ENCODE peak calls at places on chromosomes 5 and 9, in ten cellular contexts. Y, G, W, S, D, A, C, R, T and K are unnamed samples.

GRCh38 chr5:34639852-34640626 is 16.1 kb upstream of the RAI14 start:
- DNase-seq in S (peak; percentile 16), W (no peak), R (no peak), D (no peak), T (no peak), Y (peak; percentile 28), A (peak; percentile 35), C (no peak), G (no peak), K (no peak)

GRCh38 chr9:687034-687785 is 154.3 kb upstream of the DMRT1 start:
- DNase-seq in A (no peak), G (no peak), C (no peak), Y (no peak), D (no peak), S (no peak), T (no peak), W (no peak), R (no peak), K (no peak)

GRCh38 chr9:98218562-98219363 is 26.3 kb upstream of the CORO2A start:
- DNase-seq in T (peak; percentile 57), R (no peak), D (no peak), A (no peak), W (no peak), G (no peak), Y (peak; percentile 14), S (no peak), C (no peak), K (no peak)

GRCh38 chr9:114282507-114282906 is 40.4 kb upstream of the ORM1 start:
- DNase-seq in D (no peak), A (no peak), S (no peak), T (no peak), C (no peak), R (no peak), W (no peak), Y (no peak), G (no peak), K (no peak)

GRCh38 chr5:159097461-159098284 is 2.0 kb downstream of the EBF1 start:
- DNase-seq in Y (peak; percentile 62), S (no peak), W (no peak), D (no peak), R (no peak), A (no peak), T (no peak), C (no peak), G (no peak), K (no peak)

GRCh38 chr9:16143947-16144890 is 591.4 kb downstream of the CCDC171 start:
- DNase-seq in C (no peak), Y (peak; percentile 35), W (no peak), S (no peak), R (no peak), T (no peak), G (peak; percentile 98), A (no peak), D (no peak), K (no peak)

GRCh38 chr5:100505984-100506670 is 29.0 kb upstream of the FAM174A start:
- DNase-seq in D (peak; percentile 68), G (peak; percentile 77), Y (peak; percentile 97), T (no peak), R (no peak), A (peak; percentile 43), S (peak; percentile 28), W (peak; percentile 32), C (no peak), K (no peak)

GRCh38 chr5:168411871-168412270 is 74.4 kb upstream of the RARS1 start:
- DNase-seq in G (no peak), W (no peak), A (no peak), R (no peak), Y (no peak), T (no peak), C (no peak), D (no peak), S (no peak), K (no peak)

GRCh38 chr5:114883675-114884074 is 286.0 kb downstream of the TRIM36 start:
- DNase-seq in W (no peak), T (no peak), R (no peak), G (no peak), D (no peak), S (no peak), C (no peak), Y (no peak), A (no peak), K (no peak)

GRCh38 chr5:61167382-61167781 is 5.1 kb upstream of the SMIM15 start:
- DNase-seq in R (no peak), W (no peak), G (peak; percentile 64), C (no peak), D (peak; percentile 41), A (no peak), T (no peak), S (peak; percentile 41), Y (peak; percentile 69), K (no peak)

GRCh38 chr9:89433826-89434225 is 64.1 kb downstream of the SEMA4D start:
- DNase-seq in A (no peak), S (peak; percentile 12), W (no peak), C (no peak), D (no peak), T (no peak), G (no peak), R (no peak), Y (no peak), K (no peak)

GRCh38 chr5:176664886-176665285 is 17.6 kb downstream of the TSPAN17 start:
- DNase-seq in D (no peak), Y (no peak), A (no peak), R (no peak), S (no peak), C (no peak), W (no peak), G (no peak), T (no peak), K (no peak)

GRCh38 chr5:171425596-171426244 is 6.3 kb downstream of the FGF18 start:
- DNase-seq in Y (no peak), T (no peak), G (no peak), C (no peak), W (no peak), S (no peak), A (no peak), R (no peak), D (no peak), K (no peak)

GRCh38 chr5:135313946-135314345 is 85.1 kb downstream of the MACROH2A1 start:
- DNase-seq in W (no peak), Y (no peak), S (no peak), A (no peak), R (no peak), G (no peak), T (no peak), D (no peak), C (no peak), K (no peak)

GRCh38 chr5:110333384-110333783 is 393.1 kb downstream of the TMEM232 start:
- DNase-seq in A (no peak), C (no peak), R (no peak), W (no peak), D (no peak), Y (peak; percentile 12), G (no peak), T (no peak), S (no peak), K (no peak)

GRCh38 chr9:100595391-100596199 is 17.7 kb downstream of the CAVIN4 start:
- DNase-seq in R (peak; percentile 56), Y (peak; percentile 71), D (peak; percentile 74), W (no peak), C (no peak), S (peak; percentile 67), G (peak; percentile 74), A (peak; percentile 57), T (peak; percentile 60), K (no peak)

GRCh38 chr9:87739546-87739945 is 13.6 kb downstream of the CTSL start:
- DNase-seq in C (no peak), A (no peak), T (no peak), S (no peak), R (no peak), G (no peak), W (no peak), Y (no peak), D (no peak), K (no peak)

GRCh38 chr5:149995385-149996085 is 4.9 kb downstream of the TIGD6 start:
- DNase-seq in G (no peak), C (no peak), W (no peak), D (no peak), Y (no peak), S (no peak), T (no peak), A (peak; percentile 90), R (no peak), K (no peak)

GRCh38 chr9:100070071-100070470 is 28.7 kb downstream of the ERP44 start:
- DNase-seq in W (no peak), Y (no peak), G (peak; percentile 51), S (no peak), C (no peak), D (no peak), T (no peak), R (no peak), A (no peak), K (no peak)

GRCh38 chr5:33261305-33261704 is 179.5 kb upstream of the TARS1 start:
- DNase-seq in D (no peak), A (peak; percentile 18), Y (peak; percentile 59), R (no peak), G (peak; percentile 5), W (no peak), C (no peak), S (no peak), T (no peak), K (no peak)

GRCh38 chr9:128282500-128282899 is 6.4 kb downstream of the SWI5 start:
- DNase-seq in A (no peak), R (no peak), C (no peak), Y (no peak), T (no peak), W (no peak), D (no peak), S (no peak), G (no peak), K (no peak)

GRCh38 chr9:18675345-18675744 is 201.4 kb downstream of the ADAMTSL1 start:
- DNase-seq in D (no peak), Y (peak; percentile 63), S (no peak), C (no peak), R (peak; percentile 75), T (no peak), G (no peak), A (no peak), W (no peak), K (no peak)

GRCh38 chr5:33816791-33817190 is 75.0 kb downstream of the ADAMTS12 start:
- DNase-seq in C (no peak), D (no peak), Y (peak; percentile 73), G (no peak), W (no peak), R (no peak), A (no peak), S (no peak), T (no peak), K (no peak)

GRCh38 chr9:98867434-98868168 is 60.1 kb downstream of the GALNT12 start:
- DNase-seq in W (peak; percentile 50), S (peak; percentile 54), G (no peak), R (no peak), C (no peak), Y (peak; percentile 99), A (no peak), T (peak; percentile 33), D (peak; percentile 72), K (no peak)

GRCh38 chr9:134371731-134372130 is 45.5 kb downstream of the RXRA start:
- DNase-seq in D (peak; percentile 88), A (no peak), W (no peak), C (no peak), Y (no peak), T (no peak), S (no peak), R (no peak), G (peak; percentile 98), K (peak; percentile 38)

GRCh38 chr9:105171076-105171475 is 73.4 kb upstream of the SLC44A1 start:
- DNase-seq in Y (no peak), S (no peak), D (no peak), A (no peak), G (no peak), T (no peak), R (no peak), C (no peak), W (no peak), K (no peak)

GRCh38 chr5:103908327-103909099 is 345.9 kb upstream of the NUDT12 start:
- DNase-seq in R (no peak), S (no peak), D (no peak), C (no peak), Y (no peak), A (no peak), G (no peak), W (no peak), T (no peak), K (no peak)

GRCh38 chr5:14167211-14167845 is 24.2 kb downstream of the TRIO start:
- DNase-seq in G (peak; percentile 45), S (peak; percentile 74), D (no peak), T (no peak), A (peak; percentile 82), R (no peak), C (no peak), Y (peak; percentile 53), W (no peak), K (no peak)